ENCODE peak calls at places on chromosomes 16 and 17, in five cellular contexts. N is fibroblast of pulmonary artery, R is NCI-H1105 treated with DMSO at 0.1 percent for 48 hours, H is stromal cell of bone marrow, T is PC-3. F is an unnamed sample.

GRCh38 chr17:66165537-66166123 is 26.3 kb downstream of the CEP112 start:
- DNase-seq in N (peak), R (peak), H (peak), T (peak), F (no peak)

GRCh38 chr17:78294776-78295175 is 63.3 kb downstream of the TMEM235 start:
- DNase-seq in N (peak), R (no peak), H (no peak), T (peak), F (no peak)

GRCh38 chr17:32943206-32943605 is 15.3 kb downstream of the TMEM98 start:
- DNase-seq in N (peak), R (no peak), H (no peak), T (no peak), F (no peak)

GRCh38 chr17:4840893-4841242 is 7.7 kb downstream of the MINK1 start:
- DNase-seq in N (no peak), R (no peak), H (no peak), T (peak), F (no peak)

GRCh38 chr17:78677303-78678219 is 100.4 kb upstream of the DNAH17 start:
- DNase-seq in N (no peak), R (no peak), H (no peak), T (peak), F (no peak)

GRCh38 chr17:65131244-65131643 is 5.9 kb upstream of the RGS9 start:
- DNase-seq in N (no peak), R (no peak), H (no peak), T (no peak), F (no peak)

GRCh38 chr16:53216798-53217197 is 162.0 kb downstream of the CHD9 start:
- DNase-seq in N (no peak), R (no peak), H (no peak), T (no peak), F (no peak)

GRCh38 chr16:25258856-25259179 is 1.2 kb upstream of the ZKSCAN2 start:
- DNase-seq in N (no peak), R (no peak), H (no peak), T (no peak), F (no peak)

GRCh38 chr17:39727556-39727955 is 2.8 kb downstream of the MIEN1 start:
- DNase-seq in N (no peak), R (no peak), H (no peak), T (no peak), F (no peak)

GRCh38 chr17:12536021-12536420 is 129.7 kb upstream of the MYOCD start:
- DNase-seq in N (no peak), R (no peak), H (no peak), T (no peak), F (no peak)

GRCh38 chr16:69350536-69351133 is 951 bp downstream of the TMED6 start:
- DNase-seq in N (no peak), R (no peak), H (no peak), T (no peak), F (no peak)

GRCh38 chr16:73319747-73320146 is 271.8 kb upstream of the ZFHX3 start:
- DNase-seq in N (no peak), R (no peak), H (no peak), T (no peak), F (no peak)

GRCh38 chr17:74119049-74119580 is 84.4 kb upstream of the RPL38 start:
- DNase-seq in N (no peak), R (no peak), H (no peak), T (no peak), F (no peak)

GRCh38 chr17:66183529-66183928 is 8.4 kb downstream of the CEP112 start:
- DNase-seq in N (no peak), R (no peak), H (no peak), T (no peak), F (no peak)

GRCh38 chr16:89700649-89701424 is 668 bp downstream of the SPATA2L start:
- DNase-seq in N (peak), R (peak), H (no peak), T (peak), F (peak)

GRCh38 chr17:34015253-34015652 is 239.8 kb upstream of the CCL2 start:
- DNase-seq in N (no peak), R (no peak), H (no peak), T (no peak), F (no peak)

GRCh38 chr16:85686912-85687591 is 1.7 kb downstream of the GINS2 start:
- DNase-seq in N (no peak), R (no peak), H (no peak), T (peak), F (no peak)

GRCh38 chr17:15091825-15092224 is 173.3 kb downstream of the PMP22 start:
- DNase-seq in N (no peak), R (no peak), H (no peak), T (peak), F (no peak)

F was measured in stimulated activated naive B cell treated with anti-CD40 and anti-IgM and Interleukin-4, amounts not matched to agents 10 μg/mL and 1 μg/mL and 100 μg/mL, for 72 hours.